ENCODE peak calls at places on chromosome 12, in five cellular contexts. One of them, this sample, is unnamed.

GRCh38 chr12:111298583-111299436 is 70.1 kb downstream of the PHETA1 start:
- DNase-seq in erythroblast: peak; percentile 57
- DNase-seq in lower leg skin: no peak
- DNase-seq in stomach: peak; percentile 34
- DNase-seq in Peyer's patch: peak; percentile 56
- DNase-seq in this sample: no peak

GRCh38 chr12:131092911-131093901 is 139.5 kb downstream of the ADGRD1 start:
- DNase-seq in stomach: no peak
- DNase-seq in erythroblast: no peak
- DNase-seq in Peyer's patch: peak; percentile 34
- DNase-seq in lower leg skin: peak; percentile 82
- DNase-seq in this sample: peak; percentile 6

GRCh38 chr12:24977711-24978110 is 28.8 kb upstream of the BCAT1 start:
- DNase-seq in lower leg skin: no peak
- DNase-seq in Peyer's patch: no peak
- DNase-seq in stomach: no peak
- DNase-seq in erythroblast: no peak
- DNase-seq in this sample: no peak

GRCh38 chr12:110249105-110249504 is 31.9 kb upstream of the ATP2A2 start:
- DNase-seq in Peyer's patch: no peak
- DNase-seq in stomach: no peak
- DNase-seq in erythroblast: no peak
- DNase-seq in lower leg skin: peak; percentile 68
- DNase-seq in this sample: no peak

GRCh38 chr12:105256921-105257320 is 20.9 kb upstream of the APPL2 start:
- DNase-seq in lower leg skin: no peak
- DNase-seq in Peyer's patch: no peak
- DNase-seq in stomach: no peak
- DNase-seq in erythroblast: no peak
- DNase-seq in this sample: no peak

GRCh38 chr12:72146495-72146894 is 125.7 kb upstream of the TRHDE start:
- DNase-seq in lower leg skin: no peak
- DNase-seq in Peyer's patch: no peak
- DNase-seq in stomach: no peak
- DNase-seq in erythroblast: no peak
- DNase-seq in this sample: no peak

GRCh38 chr12:65232490-65233077 is 45.9 kb upstream of the MSRB3 start:
- DNase-seq in erythroblast: peak; percentile 52
- DNase-seq in Peyer's patch: no peak
- DNase-seq in stomach: no peak
- DNase-seq in lower leg skin: no peak
- DNase-seq in this sample: no peak

GRCh38 chr12:21138016-21138415 is 7.0 kb downstream of the SLCO1B1 start:
- DNase-seq in stomach: no peak
- DNase-seq in lower leg skin: no peak
- DNase-seq in Peyer's patch: no peak
- DNase-seq in erythroblast: no peak
- DNase-seq in this sample: no peak

GRCh38 chr12:117282490-117282889 is 78.9 kb downstream of the NOS1 start:
- DNase-seq in lower leg skin: no peak
- DNase-seq in erythroblast: no peak
- DNase-seq in Peyer's patch: no peak
- DNase-seq in stomach: no peak
- DNase-seq in this sample: no peak

GRCh38 chr12:90915353-90915752 is 39.6 kb downstream of the CCER1 start:
- DNase-seq in lower leg skin: no peak
- DNase-seq in erythroblast: no peak
- DNase-seq in stomach: no peak
- DNase-seq in Peyer's patch: no peak
- DNase-seq in this sample: no peak

GRCh38 chr12:54526800-54527630 is 22.4 kb upstream of the PDE1B start:
- DNase-seq in stomach: peak; percentile 39
- DNase-seq in Peyer's patch: no peak
- DNase-seq in lower leg skin: no peak
- DNase-seq in erythroblast: peak; percentile 58
- DNase-seq in this sample: no peak

GRCh38 chr12:58378038-58378437 is 436.7 kb downstream of the ATP23 start:
- DNase-seq in lower leg skin: no peak
- DNase-seq in erythroblast: no peak
- DNase-seq in stomach: no peak
- DNase-seq in Peyer's patch: no peak
- DNase-seq in this sample: no peak

GRCh38 chr12:65941388-65941787 is 117.1 kb downstream of the HMGA2 start:
- DNase-seq in Peyer's patch: no peak
- DNase-seq in erythroblast: no peak
- DNase-seq in stomach: no peak
- DNase-seq in lower leg skin: no peak
- DNase-seq in this sample: no peak

GRCh38 chr12:26953447-26953846 is 15.2 kb downstream of the FGFR1OP2 start:
- DNase-seq in erythroblast: peak; percentile 28
- DNase-seq in lower leg skin: no peak
- DNase-seq in stomach: no peak
- DNase-seq in Peyer's patch: no peak
- DNase-seq in this sample: no peak

GRCh38 chr12:22935501-22935900 is 310.5 kb downstream of the ETNK1 start:
- DNase-seq in lower leg skin: no peak
- DNase-seq in Peyer's patch: no peak
- DNase-seq in erythroblast: no peak
- DNase-seq in stomach: no peak
- DNase-seq in this sample: no peak

GRCh38 chr12:69070319-69071090 is 137.5 kb upstream of the CPM start:
- DNase-seq in lower leg skin: peak; percentile 91
- DNase-seq in erythroblast: peak; percentile 71
- DNase-seq in stomach: peak; percentile 78
- DNase-seq in Peyer's patch: peak; percentile 54
- DNase-seq in this sample: peak; percentile 29

GRCh38 chr12:111488271-111488670 is 82.5 kb downstream of the SH2B3 start:
- DNase-seq in lower leg skin: no peak
- DNase-seq in erythroblast: no peak
- DNase-seq in stomach: no peak
- DNase-seq in Peyer's patch: no peak
- DNase-seq in this sample: peak; percentile 36

GRCh38 chr12:113097716-113098427 is 37.7 kb downstream of the RASAL1 start:
- DNase-seq in Peyer's patch: no peak
- DNase-seq in stomach: no peak
- DNase-seq in erythroblast: no peak
- DNase-seq in lower leg skin: no peak
- DNase-seq in this sample: no peak

GRCh38 chr12:117143008-117143532 is 43.9 kb upstream of the TESC start:
- DNase-seq in stomach: peak; percentile 64
- DNase-seq in Peyer's patch: no peak
- DNase-seq in erythroblast: no peak
- DNase-seq in lower leg skin: no peak
- DNase-seq in this sample: no peak

GRCh38 chr12:49885118-49885517 is 18.6 kb downstream of the FAIM2 start:
- DNase-seq in erythroblast: no peak
- DNase-seq in lower leg skin: no peak
- DNase-seq in Peyer's patch: no peak
- DNase-seq in stomach: no peak
- DNase-seq in this sample: no peak

GRCh38 chr12:45434094-45434493 is 218.2 kb downstream of the ANO6 start:
- DNase-seq in erythroblast: no peak
- DNase-seq in stomach: no peak
- DNase-seq in lower leg skin: no peak
- DNase-seq in Peyer's patch: no peak
- DNase-seq in this sample: no peak

GRCh38 chr12:34348836-34349672 is 326.8 kb downstream of the ALG10 start:
- DNase-seq in Peyer's patch: no peak
- DNase-seq in erythroblast: no peak
- DNase-seq in lower leg skin: no peak
- DNase-seq in stomach: no peak
- DNase-seq in this sample: no peak
- TF ChIP-seq POLR2A in Peyer's patch: no peak
- TF ChIP-seq POLR2A in erythroblast: no peak
- TF ChIP-seq POLR2A in lower leg skin: no peak
- TF ChIP-seq POLR2A in stomach: no peak
- TF ChIP-seq POLR2A in this sample: no peak

DNA sequence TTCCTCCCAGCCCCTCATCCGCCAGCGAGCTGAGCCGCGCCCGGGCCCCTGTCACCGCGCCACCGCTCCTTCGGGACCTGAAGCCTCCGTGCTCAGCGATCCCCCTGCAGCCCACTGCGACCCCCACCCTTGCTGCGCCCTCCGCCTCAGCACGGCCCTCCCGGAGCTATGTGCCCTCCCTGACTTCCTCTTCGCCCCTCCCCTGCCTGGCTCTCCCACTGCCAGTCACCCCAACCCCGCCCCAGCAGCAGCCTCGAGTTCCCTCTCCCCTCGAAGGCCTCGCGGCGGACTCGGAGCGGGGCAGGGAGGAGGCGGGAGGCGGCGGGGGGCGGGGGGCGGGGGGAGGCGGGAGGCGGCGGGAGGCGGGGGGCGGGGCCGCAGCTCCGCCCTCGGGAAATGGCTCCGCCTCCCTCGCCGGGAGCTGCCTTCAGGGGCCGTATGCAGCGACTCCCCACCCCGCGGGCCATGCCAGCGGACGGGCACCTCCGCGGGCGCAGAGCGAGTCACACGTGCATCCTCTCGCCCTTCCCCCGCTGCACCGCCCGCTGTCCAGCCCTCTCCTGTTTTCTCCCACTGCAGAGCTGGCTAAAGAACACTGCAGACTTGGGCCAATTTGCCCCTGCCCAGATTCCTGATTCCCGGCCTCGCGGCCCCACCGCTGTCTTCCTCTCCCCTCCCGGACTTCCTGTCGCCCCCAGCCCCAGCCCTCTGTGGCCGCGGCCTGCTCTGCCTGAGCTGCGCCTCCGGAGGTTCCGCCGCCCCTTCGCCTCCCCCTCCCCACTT is 29.1 kb upstream of the ADIPOR2 start:
- DNase-seq in stomach: peak; percentile 96
- DNase-seq in Peyer's patch: peak; percentile 97
- DNase-seq in lower leg skin: peak; percentile 97
- DNase-seq in erythroblast: peak; percentile 95
- DNase-seq in this sample: peak; percentile 77
- TF ChIP-seq POLR2A in stomach: no peak
- TF ChIP-seq POLR2A in Peyer's patch: peak; percentile 86
- TF ChIP-seq POLR2A in lower leg skin: no peak
- TF ChIP-seq POLR2A in erythroblast: peak; percentile 25
- TF ChIP-seq POLR2A in this sample: peak; percentile 67

DNA sequence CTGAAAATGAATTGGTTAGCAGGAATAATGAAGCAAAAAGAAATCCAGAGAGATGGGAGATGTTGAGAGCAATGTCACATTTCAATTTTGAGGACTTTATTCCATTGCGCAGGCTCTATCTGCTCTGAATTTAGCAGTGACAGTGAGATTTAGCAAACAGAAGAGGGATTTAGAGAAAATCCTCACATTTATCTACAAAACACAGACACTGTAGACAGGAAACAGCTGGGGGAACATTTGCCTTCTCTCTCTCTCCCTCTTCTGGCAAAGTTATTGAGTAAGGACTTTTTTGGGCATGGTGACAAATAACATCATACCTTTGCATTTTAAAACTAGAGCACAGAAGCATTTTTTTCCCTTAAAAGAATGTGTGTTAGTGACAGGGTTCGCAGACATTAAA is at the start of gene IGF1:
- DNase-seq in Peyer's patch: no peak
- DNase-seq in stomach: no peak
- DNase-seq in erythroblast: no peak
- DNase-seq in lower leg skin: no peak
- DNase-seq in this sample: no peak
- TF ChIP-seq POLR2A in Peyer's patch: no peak
- TF ChIP-seq POLR2A in stomach: no peak
- TF ChIP-seq POLR2A in erythroblast: no peak
- TF ChIP-seq POLR2A in lower leg skin: no peak
- TF ChIP-seq POLR2A in this sample: no peak

DNA sequence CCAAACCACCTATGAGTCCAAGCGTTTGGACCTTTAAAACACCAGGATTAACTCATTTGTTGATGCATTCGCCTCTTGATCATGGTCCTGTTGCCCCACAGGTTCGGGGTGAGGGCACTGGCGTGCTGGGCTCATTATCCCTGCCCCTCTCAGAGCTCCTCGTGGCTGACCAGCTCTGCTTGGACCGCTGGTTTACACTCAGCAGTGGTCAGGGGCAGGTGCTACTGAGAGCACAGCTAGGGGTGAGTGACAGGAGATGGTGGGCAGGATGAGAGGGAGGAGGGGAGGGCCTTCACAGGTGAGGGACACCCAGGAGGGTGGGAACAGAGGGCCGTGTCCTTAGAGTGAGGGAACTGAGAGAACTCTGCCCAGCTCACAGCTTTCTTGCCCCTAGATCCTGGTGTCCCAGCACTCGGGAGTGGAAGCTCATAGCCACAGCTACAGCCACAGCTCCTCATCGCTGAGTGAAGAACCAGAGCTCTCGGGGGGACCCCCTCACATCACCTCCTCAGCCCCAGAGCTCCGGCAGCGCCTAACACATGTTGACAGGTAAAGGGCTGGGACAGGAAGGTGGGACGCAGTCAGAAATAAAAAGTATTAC is 10.1 kb upstream of the MYL6B start:
- DNase-seq in Peyer's patch: no peak
- DNase-seq in lower leg skin: no peak
- DNase-seq in erythroblast: no peak
- DNase-seq in stomach: no peak
- DNase-seq in this sample: no peak
- TF ChIP-seq POLR2A in Peyer's patch: no peak
- TF ChIP-seq POLR2A in lower leg skin: no peak
- TF ChIP-seq POLR2A in erythroblast: no peak
- TF ChIP-seq POLR2A in stomach: no peak
- TF ChIP-seq POLR2A in this sample: no peak

DNA sequence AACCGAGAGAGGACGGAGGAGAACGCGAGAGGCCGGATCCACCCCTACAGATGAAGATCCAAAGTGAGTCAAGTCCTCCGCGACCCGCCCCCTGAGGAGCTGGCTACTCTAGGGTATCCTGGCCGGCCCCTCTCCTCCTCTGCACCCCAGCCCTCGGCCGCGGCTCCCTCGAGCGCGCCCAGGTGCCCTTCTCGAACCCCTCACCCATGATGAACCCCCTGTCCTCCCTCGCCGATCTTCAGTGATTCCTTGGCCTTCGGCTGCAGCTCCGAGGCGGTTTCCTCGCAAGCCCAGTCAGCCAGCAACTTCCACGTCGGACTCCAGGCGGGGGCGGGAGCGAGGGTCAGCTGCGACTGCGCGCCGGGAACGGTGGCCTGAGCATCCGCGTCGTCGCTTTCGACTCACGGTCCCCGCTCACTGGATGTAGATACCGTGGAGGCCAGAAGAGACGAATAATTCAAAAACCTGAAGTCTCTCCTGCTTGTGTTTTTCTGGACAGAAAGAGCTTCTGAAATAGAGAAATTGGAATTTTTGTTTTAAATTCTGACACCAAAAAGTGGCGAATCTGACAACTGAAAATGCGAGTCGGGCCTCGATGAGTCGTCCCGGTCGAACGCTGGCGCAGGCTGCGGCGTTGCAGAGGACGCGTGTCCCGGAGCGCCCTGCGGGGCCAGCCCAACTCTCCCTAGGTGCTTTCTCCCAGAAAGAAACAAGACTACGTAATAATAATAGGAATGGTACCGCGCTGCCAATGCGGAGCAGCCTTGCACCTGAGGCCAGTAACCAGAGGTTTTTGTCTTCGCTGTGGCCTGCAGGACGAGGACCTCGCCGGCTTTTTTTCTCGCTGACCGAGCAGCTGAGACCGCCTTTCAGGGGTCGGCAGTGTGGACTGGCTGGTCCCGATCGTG is at the start of gene ARL1:
- DNase-seq in Peyer's patch: peak; percentile 93
- DNase-seq in stomach: peak; percentile 87
- DNase-seq in erythroblast: peak; percentile 95
- DNase-seq in lower leg skin: peak; percentile 97
- DNase-seq in this sample: peak; percentile 85
- TF ChIP-seq POLR2A in Peyer's patch: peak; percentile 24
- TF ChIP-seq POLR2A in stomach: no peak
- TF ChIP-seq POLR2A in erythroblast: peak; percentile 86
- TF ChIP-seq POLR2A in lower leg skin: no peak
- TF ChIP-seq POLR2A in this sample: no peak

This sample was measured in uterus.